ENCODE peak calls at places on chromosomes 13 and 19, in six cellular contexts. Q, I, R, Z, N and G are unnamed samples.

GRCh38 chr19:31118292-31118925 is 230.8 kb downstream of the TSHZ3 start:
- DNase-seq in Z (no peak), N (no peak), Q (no peak), I (no peak), R (no peak), G (no peak)

GRCh38 chr19:1365306-1365963 is 18.3 kb upstream of the NDUFS7 start:
- DNase-seq in I (no peak), Z (no peak), R (no peak), N (no peak), Q (no peak), G (no peak)

GRCh38 chr13:46348976-46349375 is 38.1 kb downstream of the RUBCNL start:
- DNase-seq in R (peak), Q (peak), N (no peak), I (no peak), Z (no peak), G (no peak)

GRCh38 chr13:29589234-29589633 is 6.3 kb downstream of the SLC7A1 start:
- DNase-seq in R (peak), I (no peak), N (no peak), Z (no peak), Q (peak), G (no peak)

GRCh38 chr13:38862443-38862842 is 128.2 kb downstream of the STOML3 start:
- DNase-seq in N (no peak), Z (no peak), Q (no peak), R (no peak), I (no peak), G (no peak)

GRCh38 chr19:31668916-31669315 is 319.7 kb upstream of the TSHZ3 start:
- DNase-seq in R (no peak), Q (no peak), N (no peak), I (no peak), Z (no peak), G (no peak)

GRCh38 chr19:29259153-29259552 is 46.2 kb upstream of the UQCRFS1 start:
- DNase-seq in N (peak), I (peak), Q (no peak), Z (no peak), R (no peak), G (no peak)

GRCh38 chr13:101838305-101838835 is 385.9 kb downstream of the ITGBL1 start:
- DNase-seq in Q (no peak), R (no peak), N (no peak), I (no peak), Z (no peak), G (no peak)

GRCh38 chr13:87120476-87120875 is 550.7 kb upstream of the SLITRK5 start:
- DNase-seq in N (no peak), I (peak), Z (no peak), Q (no peak), R (no peak), G (no peak)

GRCh38 chr13:41075034-41075433 is 13.7 kb downstream of the WBP4 start:
- DNase-seq in N (peak), Z (no peak), Q (no peak), I (peak), R (peak), G (no peak)

GRCh38 chr13:51770681-51771417 is 33.1 kb downstream of the DHRS12 start:
- DNase-seq in Q (no peak), Z (no peak), R (no peak), N (no peak), I (no peak), G (no peak)

GRCh38 chr19:44684892-44685847 is 13.8 kb upstream of the CEACAM16 start:
- DNase-seq in Z (no peak), N (peak), R (peak), I (peak), Q (peak), G (no peak)

GRCh38 chr19:51440846-51441409 is 17.3 kb downstream of the SIGLEC8 start:
- DNase-seq in N (peak), R (no peak), I (no peak), Z (no peak), Q (no peak), G (no peak)

GRCh38 chr13:44523176-44524017 is 52.7 kb downstream of the TSC22D1 start:
- DNase-seq in I (peak), Z (no peak), N (peak), R (peak), Q (peak), G (no peak)

GRCh38 chr13:79765331-79765730 is 284.4 kb downstream of the NDFIP2 start:
- DNase-seq in N (no peak), Z (no peak), R (no peak), Q (no peak), I (no peak), G (no peak)

GRCh38 chr13:102707465-102707864 is 12.6 kb upstream of the METTL21C start:
- DNase-seq in I (peak), Z (no peak), R (peak), Q (peak), N (peak), G (no peak)

GRCh38 chr19:31154021-31154420 is 195.2 kb downstream of the TSHZ3 start:
- DNase-seq in Q (peak), I (peak), R (peak), Z (no peak), N (no peak), G (no peak)

GRCh38 chr13:59623516-59623915 is 540.2 kb downstream of the DIAPH3 start:
- DNase-seq in I (no peak), Z (no peak), N (no peak), Q (no peak), R (no peak), G (no peak)

GRCh38 chr19:39645800-39646411 is 9.8 kb upstream of the LGALS16 start:
- DNase-seq in Z (no peak), N (no peak), R (peak), Q (no peak), I (peak), G (no peak)
- TF ChIP-seq CTCF in Z (no peak), N (no peak), R (no peak), Q (no peak), I (no peak), G (no peak)

DNA sequence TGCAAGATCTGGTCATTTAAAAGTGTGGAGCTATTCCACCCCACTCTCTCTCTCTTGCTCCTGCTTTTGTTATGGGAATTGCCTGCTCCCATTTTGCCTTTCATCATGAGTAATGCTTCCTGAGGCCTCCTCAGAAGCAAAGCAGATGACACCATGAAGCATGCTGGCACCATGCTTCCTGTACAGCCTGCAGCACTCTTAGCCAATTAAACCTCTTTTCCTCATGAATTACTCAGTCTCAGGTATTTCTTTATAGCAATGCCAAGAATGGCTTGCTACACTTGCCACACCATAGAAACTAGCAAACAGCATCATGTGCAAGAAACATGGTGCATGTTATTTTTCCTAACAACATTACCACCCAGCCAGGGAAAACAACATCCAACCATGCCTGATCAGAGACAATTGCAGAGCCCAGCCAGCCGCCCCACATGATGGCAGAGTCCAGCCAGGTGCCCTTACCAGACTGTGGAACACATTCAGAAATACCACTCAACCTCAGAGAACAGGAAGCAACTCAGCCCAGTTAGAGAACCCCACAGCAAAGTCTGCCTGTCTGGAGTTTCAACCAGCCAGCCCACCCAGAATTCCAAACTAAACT is 36.9 kb downstream of the SYDE1 start:
- DNase-seq in Z (no peak), R (peak), I (peak), Q (peak), N (no peak), G (no peak)
- TF ChIP-seq CTCF in Z (no peak), R (no peak), I (no peak), Q (no peak), N (no peak), G (no peak)

DNA sequence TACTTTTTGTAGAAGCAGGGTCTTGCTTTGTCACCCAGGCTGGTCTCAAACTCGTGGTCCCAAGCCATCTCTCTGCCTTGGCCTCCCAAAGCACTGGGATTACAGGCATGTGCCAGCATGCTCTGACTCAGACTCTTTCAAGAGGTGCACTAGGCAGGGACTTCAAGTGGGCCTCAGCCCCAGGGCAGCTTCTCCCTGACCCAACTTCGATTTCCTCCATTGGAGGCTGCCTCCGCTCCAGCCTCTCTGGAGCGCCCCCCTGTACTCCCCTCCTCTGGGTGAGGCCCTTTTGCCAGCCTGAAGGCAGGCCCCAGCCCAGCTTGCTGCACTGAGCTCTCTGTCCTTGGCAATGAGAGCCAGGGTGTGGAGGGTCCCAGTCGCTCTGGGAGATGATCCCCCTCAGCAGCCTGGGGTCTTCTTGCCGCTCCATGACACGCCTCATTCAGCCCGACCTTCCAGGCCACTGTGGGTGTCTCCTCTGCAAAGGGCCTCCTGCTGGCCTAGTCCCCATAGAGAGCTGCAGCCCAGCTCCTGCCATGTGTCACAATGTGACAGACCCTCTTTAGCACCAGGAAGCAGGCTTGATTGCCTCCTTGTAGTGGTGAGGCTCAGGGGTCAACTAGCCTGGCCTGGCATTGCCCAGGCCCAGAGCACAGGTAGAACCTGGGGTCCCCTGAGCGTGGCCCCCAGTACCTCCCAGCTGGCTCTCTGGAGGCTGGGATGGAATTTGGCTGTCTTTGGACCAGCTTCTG is 16.4 kb downstream of the CARM1 start:
- DNase-seq in N (no peak), Q (no peak), R (no peak), I (no peak), Z (no peak), G (no peak)
- TF ChIP-seq CTCF in N (no peak), Q (no peak), R (no peak), I (no peak), Z (no peak), G (no peak)

GRCh38 chr13:35283856-35284255 is 192.6 kb downstream of the MAB21L1 start:
- DNase-seq in Z (no peak), Q (peak), R (peak), I (peak), N (peak), G (no peak)
- TF ChIP-seq CTCF in Z (no peak), Q (no peak), R (no peak), I (no peak), N (no peak), G (no peak)

GRCh38 chr13:42970824-42971669 is 21.0 kb downstream of the EPSTI1 start:
- DNase-seq in Q (peak), R (peak), I (peak), Z (no peak), N (peak), G (no peak)

GRCh38 chr13:42967660-42968059 is 24.4 kb downstream of the EPSTI1 start:
- DNase-seq in I (no peak), Z (no peak), R (no peak), N (peak), Q (no peak), G (no peak)

GRCh38 chr13:42968906-42969305 is 23.1 kb downstream of the EPSTI1 start:
- DNase-seq in N (no peak), I (no peak), R (no peak), Q (no peak), Z (no peak), G (no peak)

GRCh38 chr13:42971670-42972355 is 20.2 kb downstream of the EPSTI1 start:
- DNase-seq in Q (no peak), R (peak), Z (no peak), N (no peak), I (peak), G (no peak)

DNA sequence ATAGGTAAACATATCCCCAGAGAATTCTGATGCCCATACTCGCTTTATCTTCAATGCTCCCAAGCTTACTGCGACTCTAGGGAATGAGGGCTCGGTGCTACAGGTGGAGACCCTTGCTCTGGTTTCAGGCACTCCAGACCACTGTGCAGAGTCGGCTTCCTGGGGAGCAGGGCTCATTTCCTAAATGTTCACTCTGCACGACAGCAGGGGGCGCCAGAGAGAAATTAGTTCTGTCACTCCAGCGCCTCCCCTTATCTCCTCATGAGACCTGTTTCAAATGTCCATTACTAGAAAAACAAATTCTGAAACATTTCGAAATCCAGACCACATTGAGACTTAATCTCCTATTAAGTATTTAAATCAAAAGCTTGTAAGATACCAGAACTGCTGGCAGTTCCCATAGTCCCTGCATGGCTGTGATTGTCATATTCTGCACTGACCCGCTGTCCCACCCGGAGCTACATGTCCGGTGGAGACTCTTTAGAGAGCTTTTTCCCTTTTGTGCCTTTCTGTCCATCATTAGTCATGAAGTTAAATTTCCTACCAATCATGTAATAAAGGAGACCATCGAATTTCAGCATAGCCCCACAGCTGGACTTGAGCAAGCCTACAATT is 22.4 kb downstream of the EPSTI1 start:
- DNase-seq in I (peak), Z (peak), N (peak), R (peak), Q (peak), G (peak)
- TF ChIP-seq CTCF in I (peak), Z (peak), N (peak), R (peak), Q (peak), G (no peak)

DNA sequence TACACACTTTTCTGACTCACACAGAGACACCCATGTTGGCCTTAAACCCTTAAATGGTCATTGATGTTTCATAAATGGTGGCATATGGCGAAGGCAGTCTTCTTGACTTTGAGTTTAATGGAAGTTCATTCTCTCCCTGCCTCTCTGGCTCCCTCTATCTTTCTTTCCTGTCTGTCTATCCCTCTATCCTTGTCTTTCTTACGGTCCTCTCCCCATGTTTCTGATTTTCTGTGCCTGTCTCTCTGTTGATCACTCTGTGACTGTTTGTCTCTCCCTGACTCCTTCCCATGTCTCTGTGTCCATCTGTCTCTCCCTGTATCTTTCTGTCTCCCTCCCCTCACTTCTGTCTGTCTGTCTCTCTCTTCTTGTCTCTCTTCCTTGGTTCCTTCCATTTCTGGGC is 43.2 kb upstream of the SHKBP1 start:
- DNase-seq in R (no peak), N (peak), Q (no peak), Z (no peak), I (no peak), G (no peak)
- TF ChIP-seq CTCF in R (peak), N (peak), Q (peak), Z (no peak), I (peak), G (no peak)

GRCh38 chr19:8456064-8456463 is 11.3 kb downstream of the HNRNPM start:
- DNase-seq in N (peak), R (no peak), Z (no peak), Q (no peak), I (no peak), G (no peak)
- TF ChIP-seq CTCF in N (no peak), R (peak), Z (no peak), Q (no peak), I (peak), G (no peak)